ENCODE peak calls at places on chromosome 13, in four cellular contexts. L is KBM-7, O is AG04450, D is HCT116. Z is an unnamed sample.

GRCh38 chr13:30307966-30308290 is 577 bp upstream of the KATNAL1 start:
- DNase-seq in O (no peak), L (no peak), D (no peak), Z (no peak)

GRCh38 chr13:75830842-75831241 is 194.7 kb downstream of the LMO7 start:
- DNase-seq in L (no peak), D (no peak), O (no peak), Z (no peak)

GRCh38 chr13:110714798-110715394 is 1.4 kb downstream of the ING1 start:
- DNase-seq in D (no peak), L (no peak), O (no peak), Z (no peak)

GRCh38 chr13:99431927-99432636 is 69.2 kb upstream of the TM9SF2 start:
- DNase-seq in O (no peak), L (no peak), D (no peak), Z (no peak)

GRCh38 chr13:27421101-27421881 is 3.1 kb upstream of the GTF3A start:
- DNase-seq in L (no peak), O (no peak), D (no peak), Z (no peak)

GRCh38 chr13:32986552-32986951 is 29.7 kb upstream of the KL start:
- DNase-seq in O (no peak), L (no peak), D (no peak), Z (no peak)

GRCh38 chr13:45473627-45474026 is 8.9 kb downstream of the COG3 start:
- DNase-seq in O (no peak), L (peak), D (no peak), Z (no peak)

GRCh38 chr13:40665754-40666057 is 735 bp downstream of the FOXO1 start:
- DNase-seq in L (no peak), O (no peak), D (no peak), Z (no peak)

Z was measured in epithelial cell of proximal tubule.